ENCODE peak calls at places on chromosomes 3 and 15, in six cellular contexts. W is left ventricle myocardium inferior, Z is NB4, V is psoas muscle, T is EL, M is NCI-H510A treated with DMSO at 0.1 percent for 48 hours. F is an unnamed sample.
A peak's percentile ranks its signal among the peaks of the same experiment; 100 is the strongest.

GRCh38 chr3:131705558-131706051 is 202.8 kb upstream of the MRPL3 start:
- DNase-seq in V (no peak), T (peak; percentile 35), W (no peak), Z (no peak), M (no peak), F (no peak)

GRCh38 chr3:127137113-127137512 is 55.8 kb upstream of the PRR23E start:
- DNase-seq in Z (peak; percentile 5), M (no peak), W (peak; percentile 31), V (no peak), T (no peak), F (peak; percentile 28)

GRCh38 chr3:18099611-18100010 is 325.5 kb downstream of the SATB1 start:
- DNase-seq in W (no peak), T (peak; percentile 43), M (no peak), Z (no peak), V (no peak), F (no peak)

GRCh38 chr15:64897345-64897985 is 14.2 kb upstream of the ANKDD1A start:
- DNase-seq in V (peak; percentile 75), M (no peak), W (peak; percentile 73), T (peak; percentile 86), Z (peak; percentile 73), F (no peak)

GRCh38 chr3:53495091-53495517 is 693 bp downstream of the CACNA1D start:
- DNase-seq in T (no peak), W (no peak), Z (no peak), M (no peak), V (peak; percentile 14), F (no peak)

GRCh38 chr3:171177056-171177455 is 150.5 kb upstream of the SLC2A2 start:
- DNase-seq in Z (no peak), W (no peak), M (no peak), T (no peak), V (no peak), F (no peak)

GRCh38 chr3:44942202-44942921 is 33.6 kb downstream of the ZDHHC3 start:
- DNase-seq in V (no peak), Z (no peak), W (no peak), T (peak; percentile 53), M (no peak), F (no peak)

GRCh38 chr3:35867782-35868181 is 228.5 kb downstream of the ARPP21 start:
- DNase-seq in M (no peak), W (no peak), Z (no peak), V (no peak), T (no peak), F (no peak)

GRCh38 chr3:189324538-189325138 is 152.9 kb downstream of the TPRG1 start:
- DNase-seq in V (no peak), Z (peak; percentile 98), M (peak; percentile 95), W (no peak), T (peak; percentile 92), F (peak; percentile 98)

GRCh38 chr3:124587053-124587408 is 143.2 kb upstream of the UMPS start:
- DNase-seq in W (no peak), Z (no peak), T (no peak), V (no peak), M (no peak), F (no peak)

GRCh38 chr15:42140383-42141070 is 15.9 kb downstream of the PLA2G4F start:
- DNase-seq in W (no peak), V (no peak), T (no peak), M (no peak), Z (no peak), F (no peak)

GRCh38 chr15:45795487-45796069 is 160.7 kb downstream of the SQOR start:
- DNase-seq in V (no peak), T (peak; percentile 20), M (peak; percentile 39), W (no peak), Z (peak; percentile 67), F (peak; percentile 70)

GRCh38 chr3:71388535-71389120 is 194.9 kb downstream of the FOXP1 start:
- DNase-seq in V (no peak), M (no peak), W (no peak), Z (no peak), T (no peak), F (no peak)

GRCh38 chr15:100869151-100869999 is 10.3 kb upstream of the ALDH1A3 start:
- DNase-seq in V (no peak), W (no peak), Z (peak; percentile 64), T (no peak), M (no peak), F (no peak)

GRCh38 chr15:79102595-79102994 is 12.0 kb upstream of the RASGRF1 start:
- DNase-seq in Z (no peak), T (no peak), V (no peak), W (no peak), M (no peak), F (no peak)

GRCh38 chr3:192611411-192611810 is 115.9 kb downstream of the FGF12 start:
- DNase-seq in M (no peak), Z (no peak), V (no peak), T (no peak), W (no peak), F (no peak)

F was measured in DMS153.